ENCODE peak calls at places on chromosomes 4 and X, in nine cellular contexts. One of them, this sample, is unnamed.

GRCh38 chrX:63754141-63754859 is 30.7 kb downstream of the ARHGEF9 start:
- DNase-seq in mesothelial cell of epicardium: no peak
- DNase-seq in astrocyte of the spinal cord: peak
- DNase-seq in choroid plexus epithelial cell: peak
- DNase-seq in progenitor cell of endocrine pancreas: no peak
- DNase-seq in endothelial cell of umbilical vein: peak
- DNase-seq in kidney: no peak
- DNase-seq in endothelial cell: peak
- DNase-seq in GM12864: no peak
- DNase-seq in this sample: peak

GRCh38 chr4:122731676-122732075 is 828 bp upstream of the BBS12 start:
- DNase-seq in mesothelial cell of epicardium: no peak
- DNase-seq in astrocyte of the spinal cord: no peak
- DNase-seq in choroid plexus epithelial cell: no peak
- DNase-seq in progenitor cell of endocrine pancreas: no peak
- DNase-seq in endothelial cell of umbilical vein: no peak
- DNase-seq in kidney: no peak
- DNase-seq in endothelial cell: no peak
- DNase-seq in GM12864: no peak
- DNase-seq in this sample: no peak

GRCh38 chrX:65578346-65578745 is 43.8 kb upstream of the LAS1L start:
- DNase-seq in mesothelial cell of epicardium: no peak
- DNase-seq in astrocyte of the spinal cord: no peak
- DNase-seq in choroid plexus epithelial cell: no peak
- DNase-seq in progenitor cell of endocrine pancreas: no peak
- DNase-seq in endothelial cell of umbilical vein: no peak
- DNase-seq in kidney: no peak
- DNase-seq in endothelial cell: no peak
- DNase-seq in GM12864: no peak
- DNase-seq in this sample: no peak

GRCh38 chrX:40895246-40895645 is 159.9 kb upstream of the MED14 start:
- DNase-seq in mesothelial cell of epicardium: no peak
- DNase-seq in astrocyte of the spinal cord: no peak
- DNase-seq in choroid plexus epithelial cell: no peak
- DNase-seq in progenitor cell of endocrine pancreas: no peak
- DNase-seq in endothelial cell of umbilical vein: no peak
- DNase-seq in kidney: no peak
- DNase-seq in endothelial cell: no peak
- DNase-seq in GM12864: no peak
- DNase-seq in this sample: no peak

GRCh38 chr4:75710246-75710645 is 14.1 kb upstream of the USO1 start:
- DNase-seq in mesothelial cell of epicardium: no peak
- DNase-seq in astrocyte of the spinal cord: peak
- DNase-seq in choroid plexus epithelial cell: peak
- DNase-seq in progenitor cell of endocrine pancreas: no peak
- DNase-seq in endothelial cell of umbilical vein: peak
- DNase-seq in kidney: no peak
- DNase-seq in endothelial cell: no peak
- DNase-seq in GM12864: no peak
- DNase-seq in this sample: no peak

GRCh38 chr4:15779336-15779735 is 1.2 kb downstream of the CD38 start:
- DNase-seq in mesothelial cell of epicardium: no peak
- DNase-seq in astrocyte of the spinal cord: peak
- DNase-seq in choroid plexus epithelial cell: peak
- DNase-seq in progenitor cell of endocrine pancreas: no peak
- DNase-seq in endothelial cell of umbilical vein: peak
- DNase-seq in kidney: no peak
- DNase-seq in endothelial cell: peak
- DNase-seq in GM12864: no peak
- DNase-seq in this sample: no peak

GRCh38 chrX:39809326-39809725 is 288.4 kb downstream of the BCOR start:
- DNase-seq in mesothelial cell of epicardium: no peak
- DNase-seq in astrocyte of the spinal cord: peak
- DNase-seq in choroid plexus epithelial cell: no peak
- DNase-seq in progenitor cell of endocrine pancreas: no peak
- DNase-seq in endothelial cell of umbilical vein: peak
- DNase-seq in kidney: no peak
- DNase-seq in endothelial cell: no peak
- DNase-seq in GM12864: no peak
- DNase-seq in this sample: no peak

GRCh38 chr4:155809835-155810234 is 51.0 kb downstream of the GUCY1B1 start:
- DNase-seq in mesothelial cell of epicardium: no peak
- DNase-seq in astrocyte of the spinal cord: peak
- DNase-seq in choroid plexus epithelial cell: peak
- DNase-seq in progenitor cell of endocrine pancreas: no peak
- DNase-seq in endothelial cell of umbilical vein: peak
- DNase-seq in kidney: no peak
- DNase-seq in endothelial cell: no peak
- DNase-seq in GM12864: peak
- DNase-seq in this sample: no peak

GRCh38 chrX:51456246-51456645 is 40.1 kb downstream of the NUDT11 start:
- DNase-seq in mesothelial cell of epicardium: no peak
- DNase-seq in astrocyte of the spinal cord: no peak
- DNase-seq in choroid plexus epithelial cell: no peak
- DNase-seq in progenitor cell of endocrine pancreas: no peak
- DNase-seq in endothelial cell of umbilical vein: no peak
- DNase-seq in kidney: no peak
- DNase-seq in endothelial cell: no peak
- DNase-seq in GM12864: no peak
- DNase-seq in this sample: no peak

GRCh38 chr4:165627128-165627527 is 245.9 kb upstream of the TLL1 start:
- DNase-seq in mesothelial cell of epicardium: no peak
- DNase-seq in astrocyte of the spinal cord: no peak
- DNase-seq in choroid plexus epithelial cell: no peak
- DNase-seq in progenitor cell of endocrine pancreas: no peak
- DNase-seq in endothelial cell of umbilical vein: no peak
- DNase-seq in kidney: no peak
- DNase-seq in endothelial cell: no peak
- DNase-seq in GM12864: no peak
- DNase-seq in this sample: no peak

GRCh38 chr4:159902648-159903047 is 799.8 kb downstream of the RAPGEF2 start:
- DNase-seq in mesothelial cell of epicardium: no peak
- DNase-seq in astrocyte of the spinal cord: no peak
- DNase-seq in choroid plexus epithelial cell: no peak
- DNase-seq in progenitor cell of endocrine pancreas: no peak
- DNase-seq in endothelial cell of umbilical vein: no peak
- DNase-seq in kidney: no peak
- DNase-seq in endothelial cell: no peak
- DNase-seq in GM12864: no peak
- DNase-seq in this sample: no peak

GRCh38 chr4:6916587-6917444 is 7.2 kb downstream of the TBC1D14 start:
- DNase-seq in mesothelial cell of epicardium: no peak
- DNase-seq in astrocyte of the spinal cord: no peak
- DNase-seq in choroid plexus epithelial cell: peak
- DNase-seq in progenitor cell of endocrine pancreas: no peak
- DNase-seq in endothelial cell of umbilical vein: peak
- DNase-seq in kidney: peak
- DNase-seq in endothelial cell: no peak
- DNase-seq in GM12864: no peak
- DNase-seq in this sample: peak

GRCh38 chr4:75005727-75006126 is 72.8 kb downstream of the PARM1 start:
- DNase-seq in mesothelial cell of epicardium: no peak
- DNase-seq in astrocyte of the spinal cord: no peak
- DNase-seq in choroid plexus epithelial cell: no peak
- DNase-seq in progenitor cell of endocrine pancreas: no peak
- DNase-seq in endothelial cell of umbilical vein: no peak
- DNase-seq in kidney: no peak
- DNase-seq in endothelial cell: no peak
- DNase-seq in GM12864: no peak
- DNase-seq in this sample: no peak

GRCh38 chr4:4216668-4217067 is 10.1 kb downstream of the OTOP1 start:
- DNase-seq in mesothelial cell of epicardium: no peak
- DNase-seq in astrocyte of the spinal cord: peak
- DNase-seq in choroid plexus epithelial cell: peak
- DNase-seq in progenitor cell of endocrine pancreas: no peak
- DNase-seq in endothelial cell of umbilical vein: no peak
- DNase-seq in kidney: no peak
- DNase-seq in endothelial cell: no peak
- DNase-seq in GM12864: no peak
- DNase-seq in this sample: no peak

DNA sequence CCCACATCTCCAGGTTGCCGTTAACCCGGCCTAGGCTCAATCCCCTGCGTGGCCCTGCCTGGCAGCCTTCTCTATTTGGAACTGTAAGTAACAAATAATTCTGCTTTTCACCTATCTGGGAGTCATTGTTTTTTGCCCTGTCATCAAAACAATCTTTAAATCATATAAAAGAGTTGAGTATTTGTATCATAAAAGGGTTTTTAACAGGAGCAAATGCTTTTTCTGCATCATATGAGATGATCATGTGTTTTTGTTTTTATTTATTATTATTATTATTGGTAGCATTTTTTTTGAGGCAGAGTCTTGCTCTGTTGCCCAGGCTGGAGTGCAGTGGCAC is 10.0 kb upstream of the TLR3 start:
- DNase-seq in mesothelial cell of epicardium: no peak
- DNase-seq in astrocyte of the spinal cord: no peak
- DNase-seq in choroid plexus epithelial cell: no peak
- DNase-seq in progenitor cell of endocrine pancreas: no peak
- DNase-seq in endothelial cell of umbilical vein: no peak
- DNase-seq in kidney: no peak
- DNase-seq in endothelial cell: no peak
- DNase-seq in GM12864: no peak
- DNase-seq in this sample: no peak
- TF ChIP-seq CTCF in mesothelial cell of epicardium: no peak
- TF ChIP-seq CTCF in astrocyte of the spinal cord: no peak
- TF ChIP-seq CTCF in choroid plexus epithelial cell: no peak
- TF ChIP-seq CTCF in progenitor cell of endocrine pancreas: no peak
- TF ChIP-seq CTCF in endothelial cell of umbilical vein: no peak
- TF ChIP-seq CTCF in kidney: no peak
- TF ChIP-seq CTCF in endothelial cell: no peak
- TF ChIP-seq CTCF in GM12864: no peak
- TF ChIP-seq CTCF in this sample: no peak

GRCh38 chrX:131764224-131764623 is 220.3 kb downstream of the OR13H1 start:
- DNase-seq in mesothelial cell of epicardium: no peak
- DNase-seq in astrocyte of the spinal cord: no peak
- DNase-seq in choroid plexus epithelial cell: no peak
- DNase-seq in progenitor cell of endocrine pancreas: no peak
- DNase-seq in endothelial cell of umbilical vein: no peak
- DNase-seq in kidney: no peak
- DNase-seq in endothelial cell: no peak
- DNase-seq in GM12864: no peak
- DNase-seq in this sample: no peak

GRCh38 chrX:131762802-131763234 is 218.9 kb downstream of the OR13H1 start:
- DNase-seq in mesothelial cell of epicardium: no peak
- DNase-seq in astrocyte of the spinal cord: peak
- DNase-seq in choroid plexus epithelial cell: no peak
- DNase-seq in progenitor cell of endocrine pancreas: no peak
- DNase-seq in endothelial cell of umbilical vein: no peak
- DNase-seq in kidney: no peak
- DNase-seq in endothelial cell: peak
- DNase-seq in GM12864: no peak
- DNase-seq in this sample: no peak

DNA sequence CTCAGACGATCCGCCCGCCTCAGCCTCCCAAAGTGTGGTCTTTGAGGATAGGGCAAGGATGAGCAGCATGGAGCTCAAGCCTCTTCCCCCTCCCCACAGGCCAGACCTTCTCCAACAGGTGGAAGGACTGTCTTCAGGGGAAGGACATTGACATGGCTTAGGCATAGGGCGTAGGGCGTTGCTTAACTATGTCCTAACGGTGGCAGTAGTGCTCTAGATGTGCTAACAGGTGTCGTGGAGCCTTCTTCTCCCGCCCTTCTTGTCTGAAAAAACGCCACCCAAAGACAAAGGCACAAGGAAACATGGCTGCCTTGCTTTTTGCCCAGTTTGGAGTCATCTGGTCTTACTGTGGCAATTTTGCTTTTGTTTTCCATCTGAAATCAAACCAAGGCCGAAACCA is 219.8 kb downstream of the OR13H1 start:
- DNase-seq in mesothelial cell of epicardium: no peak
- DNase-seq in astrocyte of the spinal cord: peak
- DNase-seq in choroid plexus epithelial cell: no peak
- DNase-seq in progenitor cell of endocrine pancreas: no peak
- DNase-seq in endothelial cell of umbilical vein: no peak
- DNase-seq in kidney: no peak
- DNase-seq in endothelial cell: no peak
- DNase-seq in GM12864: no peak
- DNase-seq in this sample: no peak
- TF ChIP-seq CTCF in mesothelial cell of epicardium: no peak
- TF ChIP-seq CTCF in astrocyte of the spinal cord: peak
- TF ChIP-seq CTCF in choroid plexus epithelial cell: no peak
- TF ChIP-seq CTCF in progenitor cell of endocrine pancreas: no peak
- TF ChIP-seq CTCF in endothelial cell of umbilical vein: no peak
- TF ChIP-seq CTCF in kidney: peak
- TF ChIP-seq CTCF in endothelial cell: no peak
- TF ChIP-seq CTCF in GM12864: no peak
- TF ChIP-seq CTCF in this sample: no peak

DNA sequence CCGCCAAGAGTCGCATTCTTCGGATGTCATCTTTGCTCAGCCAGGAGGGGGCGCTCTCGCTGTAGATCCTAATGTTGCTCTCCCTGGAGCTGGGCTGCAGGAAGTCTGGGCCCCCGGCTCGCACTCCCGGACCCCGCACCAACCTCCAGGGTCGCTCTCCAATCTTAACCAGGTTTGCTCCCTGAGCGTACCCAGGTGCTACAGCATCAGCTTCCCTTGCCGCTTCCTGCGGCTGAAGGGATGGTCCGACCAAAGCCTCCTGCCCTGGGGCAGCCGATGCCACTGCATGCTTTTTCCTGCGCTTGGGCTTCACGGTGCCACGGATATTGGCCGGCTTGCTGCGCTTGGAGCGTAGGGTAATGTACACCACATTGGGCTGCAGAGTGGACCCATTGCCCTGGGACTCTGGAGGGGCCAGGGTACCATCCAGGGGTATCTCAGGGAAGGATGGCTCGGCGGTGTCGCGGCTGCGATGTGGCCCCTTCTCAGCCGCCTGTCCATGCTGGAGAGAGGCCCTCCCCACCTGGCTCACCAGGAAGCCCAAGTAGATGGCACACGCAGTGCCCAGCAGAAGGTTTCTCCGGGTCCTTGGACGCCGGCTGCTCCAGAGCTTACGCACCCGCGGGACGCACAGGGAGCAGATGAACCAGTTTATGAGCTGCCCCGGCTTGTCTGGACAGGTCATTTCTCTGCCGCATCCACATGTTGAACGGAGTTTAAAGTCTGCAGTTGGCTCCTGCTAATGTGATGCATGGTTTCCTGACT is 2.0 kb downstream of the GASK1B start:
- DNase-seq in mesothelial cell of epicardium: no peak
- DNase-seq in astrocyte of the spinal cord: no peak
- DNase-seq in choroid plexus epithelial cell: peak
- DNase-seq in progenitor cell of endocrine pancreas: no peak
- DNase-seq in endothelial cell of umbilical vein: peak
- DNase-seq in kidney: peak
- DNase-seq in endothelial cell: no peak
- DNase-seq in GM12864: no peak
- DNase-seq in this sample: no peak
- TF ChIP-seq CTCF in mesothelial cell of epicardium: peak
- TF ChIP-seq CTCF in astrocyte of the spinal cord: peak
- TF ChIP-seq CTCF in choroid plexus epithelial cell: peak
- TF ChIP-seq CTCF in progenitor cell of endocrine pancreas: no peak
- TF ChIP-seq CTCF in endothelial cell of umbilical vein: peak
- TF ChIP-seq CTCF in kidney: peak
- TF ChIP-seq CTCF in endothelial cell: peak
- TF ChIP-seq CTCF in GM12864: peak
- TF ChIP-seq CTCF in this sample: no peak

DNA sequence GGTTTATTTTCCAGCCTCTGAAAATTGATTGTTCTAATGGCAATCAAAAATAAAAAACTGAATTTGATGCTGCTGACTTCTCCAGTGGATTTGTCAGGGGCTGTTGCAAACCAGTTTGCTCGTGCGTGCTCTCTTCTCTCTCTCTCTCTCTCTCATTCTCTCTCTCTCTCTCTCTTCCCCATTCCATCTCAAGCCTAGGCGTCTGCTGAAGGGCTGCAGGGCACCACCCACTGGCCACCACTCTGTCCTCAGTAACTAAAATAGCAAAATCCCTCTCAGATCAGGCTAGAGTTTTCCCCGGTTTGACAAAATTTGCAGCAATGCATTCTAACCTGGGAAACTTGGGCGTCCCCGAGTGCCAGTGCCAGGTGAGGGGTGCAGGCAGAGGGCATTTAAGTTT is 19.4 kb downstream of the NKX6-1 start:
- DNase-seq in mesothelial cell of epicardium: no peak
- DNase-seq in astrocyte of the spinal cord: no peak
- DNase-seq in choroid plexus epithelial cell: no peak
- DNase-seq in progenitor cell of endocrine pancreas: no peak
- DNase-seq in endothelial cell of umbilical vein: no peak
- DNase-seq in kidney: no peak
- DNase-seq in endothelial cell: no peak
- DNase-seq in GM12864: no peak
- DNase-seq in this sample: no peak
- TF ChIP-seq CTCF in mesothelial cell of epicardium: no peak
- TF ChIP-seq CTCF in astrocyte of the spinal cord: no peak
- TF ChIP-seq CTCF in choroid plexus epithelial cell: no peak
- TF ChIP-seq CTCF in progenitor cell of endocrine pancreas: peak
- TF ChIP-seq CTCF in endothelial cell of umbilical vein: no peak
- TF ChIP-seq CTCF in kidney: no peak
- TF ChIP-seq CTCF in endothelial cell: no peak
- TF ChIP-seq CTCF in GM12864: no peak
- TF ChIP-seq CTCF in this sample: no peak

This sample was measured in CD4-positive, alpha-beta T cell.